ENCODE peak calls at places on chromosome 2, in ten cellular contexts. S, C, O, D, X, N, J, R, W and G are unnamed samples.

GRCh38 chr2:74867841-74868658 is 34.1 kb downstream of the HK2 start:
- DNase-seq in J (no peak), C (peak), S (no peak), N (peak), O (peak), R (no peak), X (no peak), D (peak), W (peak), G (peak)

GRCh38 chr2:34979148-34979547 is 1376.4 kb upstream of the CRIM1 start:
- DNase-seq in X (no peak), W (no peak), D (no peak), J (no peak), R (no peak), S (no peak), N (no peak), C (no peak), O (no peak), G (no peak)

GRCh38 chr2:127226520-127227263 is 6.6 kb upstream of the CYP27C1 start:
- DNase-seq in N (peak), D (peak), W (peak), J (peak), S (no peak), O (peak), X (no peak), R (no peak), C (peak), G (peak)

GRCh38 chr2:1591461-1591770 is 152.9 kb downstream of the PXDN start:
- DNase-seq in D (no peak), J (no peak), O (no peak), N (no peak), W (no peak), X (no peak), S (peak), C (peak), R (peak), G (no peak)

GRCh38 chr2:2646312-2647051 is 315.4 kb upstream of the MYT1L start:
- DNase-seq in O (no peak), W (no peak), R (peak), C (no peak), D (no peak), X (no peak), N (no peak), J (no peak), S (no peak), G (no peak)

GRCh38 chr2:3626817-3627499 is 31.0 kb upstream of the ALLC start:
- DNase-seq in D (no peak), J (no peak), W (no peak), C (no peak), R (no peak), N (no peak), X (no peak), O (no peak), S (no peak), G (no peak)

GRCh38 chr2:45009928-45010705 is 865 bp upstream of the SIX2 start:
- DNase-seq in X (peak), W (peak), C (peak), R (peak), D (no peak), O (peak), J (no peak), N (peak), S (peak), G (peak)

GRCh38 chr2:117940436-117940835 is 73.4 kb downstream of the CCDC93 start:
- DNase-seq in C (no peak), X (no peak), J (no peak), S (no peak), W (no peak), O (no peak), D (no peak), R (no peak), N (no peak), G (no peak)

GRCh38 chr2:207813942-207814341 is 44.2 kb upstream of the FZD5 start:
- DNase-seq in W (no peak), R (peak), J (no peak), O (no peak), D (no peak), X (no peak), S (no peak), N (no peak), C (no peak), G (no peak)

GRCh38 chr2:23394700-23395099 is 9.7 kb downstream of the KLHL29 start:
- DNase-seq in R (no peak), S (no peak), C (no peak), J (no peak), X (no peak), D (no peak), W (no peak), N (no peak), O (no peak), G (no peak)

GRCh38 chr2:56505885-56506284 is 322.1 kb downstream of the CCDC85A start:
- DNase-seq in X (no peak), O (no peak), R (no peak), S (no peak), D (no peak), N (no peak), W (no peak), J (no peak), C (no peak), G (no peak)

GRCh38 chr2:203782262-203782976 is 76.0 kb downstream of the CD28 start:
- DNase-seq in X (peak), S (no peak), N (peak), D (peak), C (peak), J (peak), O (peak), R (peak), W (peak), G (peak)

GRCh38 chr2:239736358-239737143 is 288.6 kb downstream of the NDUFA10 start:
- DNase-seq in X (peak), O (no peak), W (no peak), D (no peak), R (no peak), J (no peak), N (no peak), C (no peak), S (peak), G (no peak)

GRCh38 chr2:188693111-188693510 is 281.1 kb upstream of the COL3A1 start:
- DNase-seq in O (no peak), D (no peak), N (no peak), R (no peak), C (no peak), W (peak), S (peak), J (no peak), X (no peak), G (no peak)

GRCh38 chr2:221501883-221502269 is 70.2 kb downstream of the EPHA4 start:
- DNase-seq in W (no peak), J (no peak), S (no peak), C (no peak), R (no peak), D (no peak), O (no peak), N (no peak), X (no peak), G (no peak)

GRCh38 chr2:105934467-105934866 is 189.8 kb downstream of the NCK2 start:
- DNase-seq in D (no peak), S (no peak), O (no peak), J (no peak), R (no peak), C (no peak), N (no peak), X (no peak), W (no peak), G (no peak)

GRCh38 chr2:241030883-241031282 is 32.5 kb downstream of the SNED1 start:
- DNase-seq in C (no peak), R (no peak), N (no peak), X (no peak), W (no peak), O (no peak), S (no peak), D (no peak), J (no peak), G (no peak)

GRCh38 chr2:225002039-225002655 is 40.1 kb downstream of the DOCK10 start:
- DNase-seq in O (peak), R (peak), W (peak), N (peak), S (no peak), J (peak), X (peak), D (peak), C (peak), G (peak)

GRCh38 chr2:231715988-231716616 is 7.8 kb downstream of the PTMA start:
- DNase-seq in S (no peak), X (no peak), D (no peak), R (no peak), W (no peak), N (peak), C (peak), O (peak), J (peak), G (peak)

GRCh38 chr2:140085674-140086073 is 1305.5 kb upstream of the NXPH2 start:
- DNase-seq in S (no peak), R (no peak), C (peak), D (no peak), W (no peak), O (no peak), N (peak), J (no peak), X (no peak), G (peak)

GRCh38 chr2:238492905-238493304 is 66.2 kb downstream of the ASB1 start:
- DNase-seq in C (peak), R (no peak), O (no peak), X (no peak), S (no peak), D (no peak), J (no peak), N (no peak), W (no peak), G (no peak)

GRCh38 chr2:73825408-73825807 is 3.4 kb upstream of the STAMBP start:
- DNase-seq in J (no peak), X (no peak), C (no peak), D (no peak), S (no peak), N (no peak), O (no peak), R (no peak), W (no peak), G (peak)

GRCh38 chr2:183035298-183035953 is 2.8 kb downstream of the NCKAP1 start:
- DNase-seq in C (peak), X (no peak), S (no peak), J (no peak), O (peak), W (no peak), R (no peak), N (peak), D (peak), G (peak)
- H3K4me3 ChIP-seq in C (peak), X (no peak), S (no peak), J (no peak), O (peak), W (peak), R (peak), N (peak), D (peak), G (peak)

DNA sequence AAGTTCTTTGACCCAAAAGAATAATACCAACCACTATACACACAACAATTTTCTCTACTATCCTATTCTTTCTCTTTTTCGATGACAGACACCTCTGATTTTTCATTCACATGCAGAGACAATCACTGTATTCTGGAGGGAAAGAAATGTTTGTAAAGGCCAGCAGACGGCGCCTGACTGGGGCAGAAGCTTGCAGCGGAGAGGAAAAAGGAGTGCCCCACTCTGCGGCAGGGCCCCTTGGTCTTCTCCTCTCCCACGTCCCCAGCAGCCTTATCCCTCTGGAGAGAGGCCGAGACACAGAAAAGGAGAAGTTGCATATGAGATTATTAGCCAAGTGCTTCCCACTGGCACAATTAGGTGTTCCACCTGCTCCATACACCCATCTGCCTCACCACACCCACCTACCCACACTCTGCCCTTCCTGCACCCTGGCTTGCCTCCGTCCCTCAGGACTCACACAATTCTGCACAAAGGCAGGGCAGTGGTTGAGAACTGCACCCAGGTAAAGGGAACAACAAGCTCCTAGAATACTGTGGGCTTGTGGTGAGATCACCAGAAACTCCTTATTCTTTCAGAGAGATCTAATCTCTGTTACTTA is 687.3 kb downstream of the NRXN1 start:
- DNase-seq in J (peak), O (no peak), C (no peak), D (no peak), N (no peak), X (no peak), S (no peak), R (peak), W (no peak), G (no peak)
- TF ChIP-seq CTCF in J (peak), O (peak), C (no peak), D (no peak), N (no peak), X (no peak), S (no peak), R (peak), W (no peak), G (no peak)

GRCh38 chr2:121974919-121975654 is 219.6 kb downstream of the TSN start:
- DNase-seq in D (peak), R (peak), O (peak), W (peak), N (peak), J (peak), X (peak), C (peak), S (no peak), G (peak)
- H3K4me3 ChIP-seq in D (peak), R (no peak), O (peak), W (peak), N (peak), J (peak), X (no peak), C (peak), S (no peak), G (peak)

GRCh38 chr2:170711774-170712652 is 3.1 kb upstream of the SP5 start:
- DNase-seq in J (no peak), R (peak), D (no peak), O (no peak), C (no peak), X (no peak), N (no peak), S (no peak), W (peak), G (no peak)

GRCh38 chr2:170712653-170713279 is 2.4 kb upstream of the SP5 start:
- DNase-seq in J (no peak), X (no peak), O (no peak), N (no peak), S (no peak), R (peak), D (no peak), W (no peak), C (no peak), G (no peak)

GRCh38 chr2:170713280-170714155 is 1.6 kb upstream of the SP5 start:
- DNase-seq in J (no peak), S (no peak), N (no peak), X (no peak), O (no peak), D (no peak), W (peak), C (no peak), R (peak), G (no peak)

GRCh38 chr2:170710609-170710979 is 4.5 kb upstream of the SP5 start:
- DNase-seq in D (no peak), J (no peak), S (no peak), O (no peak), R (no peak), N (no peak), C (no peak), X (no peak), W (no peak), G (no peak)

DNA sequence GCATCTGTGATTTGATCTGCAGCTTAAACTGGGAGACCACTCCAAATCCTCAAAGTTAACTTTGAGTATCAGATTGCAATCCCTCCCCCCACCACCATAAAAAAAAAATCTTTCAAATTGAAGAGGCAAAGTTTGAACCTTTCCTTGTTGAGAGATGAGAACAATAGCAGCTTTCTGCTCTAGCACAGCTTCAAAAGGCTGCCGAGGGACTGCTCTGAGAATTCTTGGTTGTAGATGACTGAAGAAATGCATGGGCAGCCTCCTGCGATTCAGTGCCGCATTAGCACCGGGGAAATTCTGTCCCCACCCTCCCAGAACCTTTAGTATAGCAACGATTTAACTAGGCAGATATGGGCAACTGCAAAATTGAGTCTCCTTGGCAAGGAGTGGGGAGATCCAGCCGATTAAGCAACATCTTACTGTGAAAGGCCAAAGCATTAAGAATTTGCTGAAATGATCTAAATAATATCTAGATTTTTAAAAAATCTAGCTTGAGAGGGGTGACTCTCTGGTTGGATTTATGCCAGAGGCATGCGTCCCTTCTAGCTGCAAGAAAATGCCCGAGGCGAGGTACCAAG is 3.9 kb upstream of the SP5 start:
- DNase-seq in R (peak), O (no peak), D (no peak), C (no peak), W (no peak), J (no peak), S (no peak), X (no peak), N (no peak), G (no peak)
- TF ChIP-seq CTCF in R (no peak), O (no peak), D (no peak), C (no peak), W (no peak), J (no peak), S (no peak), X (no peak), N (no peak), G (no peak)